ENCODE peak calls at places on chromosomes 6 and 20, in four cellular contexts. U, K, Y and A are unnamed samples.

GRCh38 chr6:149317656-149318571 is at the start of gene TAB2:
- DNase-seq in K (no peak), Y (no peak), U (no peak), A (peak; percentile 53)

GRCh38 chr6:79330723-79331122 is 96.2 kb upstream of the HMGN3 start:
- DNase-seq in Y (no peak), K (no peak), U (no peak), A (no peak)

GRCh38 chr6:45300776-45301175 is 27.4 kb upstream of the RUNX2 start:
- DNase-seq in K (no peak), Y (no peak), U (no peak), A (no peak)

GRCh38 chr6:128209771-128210170 is 308.9 kb upstream of the THEMIS start:
- DNase-seq in K (no peak), Y (peak; percentile 79), U (no peak), A (no peak)

GRCh38 chr6:150685860-150686259 is 86.2 kb downstream of the PLEKHG1 start:
- DNase-seq in Y (peak; percentile 1), K (no peak), U (peak; percentile 4), A (no peak)

GRCh38 chr6:26327450-26328264 is 37.3 kb upstream of the BTN3A2 start:
- DNase-seq in K (no peak), Y (peak; percentile 81), U (no peak), A (no peak)

GRCh38 chr6:34235605-34236422 is 859 bp upstream of the HMGA1 start:
- DNase-seq in Y (peak; percentile 92), U (peak; percentile 58), K (peak; percentile 63), A (no peak)

GRCh38 chr6:32060966-32061655 is 22.9 kb downstream of the CYP21A2 start:
- DNase-seq in K (no peak), U (no peak), Y (no peak), A (no peak)

GRCh38 chr20:14700641-14700965 is 363.2 kb upstream of the FLRT3 start:
- DNase-seq in U (no peak), Y (no peak), K (no peak), A (no peak)

GRCh38 chr6:106087548-106088325 is 1.6 kb downstream of the PRDM1 start:
- DNase-seq in U (no peak), Y (peak; percentile 87), K (peak; percentile 42), A (no peak)

GRCh38 chr6:16196260-16196914 is 42.0 kb upstream of the GMPR start:
- DNase-seq in Y (no peak), K (no peak), U (no peak), A (no peak)

GRCh38 chr20:46660487-46660886 is 9.2 kb upstream of the SLC13A3 start:
- DNase-seq in U (no peak), K (no peak), Y (no peak), A (no peak)

GRCh38 chr20:11166716-11167115 is 492.9 kb upstream of the JAG1 start:
- DNase-seq in Y (peak; percentile 30), K (no peak), U (no peak), A (no peak)

GRCh38 chr6:153309666-153310065 is 178.6 kb upstream of the RGS17 start:
- DNase-seq in U (no peak), Y (no peak), K (no peak), A (no peak)

GRCh38 chr20:32282461-32282860 is 5.0 kb downstream of the KIF3B start:
- DNase-seq in K (no peak), Y (no peak), U (no peak), A (no peak)

GRCh38 chr6:16807956-16808355 is 46.7 kb upstream of the ATXN1 start:
- DNase-seq in U (no peak), Y (no peak), K (no peak), A (no peak)

GRCh38 chr6:153392156-153392555 is 261.1 kb upstream of the RGS17 start:
- DNase-seq in U (no peak), K (no peak), Y (no peak), A (no peak)

GRCh38 chr20:41185013-41185757 is 47.8 kb downstream of the PLCG1 start:
- DNase-seq in U (no peak), Y (no peak), K (no peak), A (no peak)

GRCh38 chr20:64040231-64041039 is 4.5 kb downstream of the C20orf204 start:
- DNase-seq in K (no peak), Y (no peak), U (no peak), A (no peak)

GRCh38 chr6:100880149-100880900 is 804 bp downstream of the ASCC3 start:
- DNase-seq in K (no peak), U (no peak), Y (peak; percentile 25), A (no peak)

GRCh38 chr6:1063671-1064355 is 248.1 kb upstream of the FOXQ1 start:
- DNase-seq in K (no peak), Y (no peak), U (no peak), A (no peak)

GRCh38 chr6:45472383-45472782 is 94.6 kb upstream of the SUPT3H start:
- DNase-seq in Y (peak; percentile 51), K (no peak), U (no peak), A (peak; percentile 30)

DNA sequence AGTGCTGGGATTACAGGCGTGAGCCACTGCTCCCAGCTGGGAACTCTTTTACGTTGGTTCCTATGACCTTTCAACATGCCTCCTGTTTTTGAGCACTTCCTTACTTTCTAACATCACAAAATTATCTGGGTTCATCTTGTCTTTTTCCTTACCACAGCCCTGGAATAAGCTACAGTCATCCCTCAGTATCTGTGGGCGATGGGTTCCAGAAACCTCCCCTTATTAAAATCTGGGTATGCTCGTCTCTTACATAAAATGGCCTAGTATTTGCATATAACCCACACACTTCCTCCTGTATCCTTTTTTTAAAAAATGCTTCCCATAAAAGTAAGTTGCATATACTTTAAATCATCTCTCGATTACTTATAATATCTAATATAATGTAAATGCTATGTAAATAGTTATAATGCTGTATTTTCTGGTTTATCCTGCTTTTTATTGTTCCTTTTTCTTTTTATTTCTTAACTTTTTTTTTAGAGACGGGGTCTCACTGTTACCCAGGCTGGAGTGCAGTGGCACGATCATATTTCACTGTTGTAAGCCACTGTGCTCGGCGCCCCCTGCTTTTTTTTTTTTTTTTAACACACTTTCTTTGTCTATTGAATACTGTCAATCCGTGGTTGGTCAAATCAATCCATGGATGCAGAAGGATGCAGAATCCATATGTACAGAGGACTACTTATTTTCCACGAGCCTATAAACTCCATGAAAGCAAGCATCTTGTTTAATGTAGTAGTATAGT is 9.2 kb downstream of the RPF2 start:
- DNase-seq in Y (no peak), K (no peak), U (no peak), A (no peak)
- TF ChIP-seq POLR2A in Y (no peak), K (no peak), U (no peak), A (no peak)

GRCh38 chr20:50322703-50323131 is 132.1 kb downstream of the CEBPB start:
- DNase-seq in U (no peak), K (no peak), Y (no peak), A (no peak)

GRCh38 chr20:50323209-50323608 is 132.6 kb downstream of the CEBPB start:
- DNase-seq in K (no peak), Y (no peak), U (no peak), A (no peak)

GRCh38 chr20:50321797-50322480 is 131.3 kb downstream of the CEBPB start:
- DNase-seq in K (peak; percentile 13), U (no peak), Y (peak; percentile 72), A (no peak)

GRCh38 chr20:50320005-50320909 is 129.6 kb downstream of the CEBPB start:
- DNase-seq in K (peak; percentile 16), U (peak; percentile 53), Y (no peak), A (no peak)

GRCh38 chr20:50320910-50321796 is 130.5 kb downstream of the CEBPB start:
- DNase-seq in Y (peak; percentile 97), K (peak; percentile 87), U (peak; percentile 98), A (peak; percentile 83)
- TF ChIP-seq POLR2A in Y (peak; percentile 45), K (no peak), U (peak; percentile 64), A (peak; percentile 80)

GRCh38 chr6:130426078-130426726 is 60.4 kb downstream of the TMEM200A start:
- DNase-seq in U (no peak), Y (peak; percentile 67), K (no peak), A (no peak)
- TF ChIP-seq POLR2A in U (no peak), Y (no peak), K (no peak), A (no peak)

GRCh38 chr6:116561377-116562018 is 7.9 kb downstream of the CALHM4 start:
- DNase-seq in K (peak; percentile 80), Y (peak; percentile 75), U (peak; percentile 9), A (peak; percentile 76)

GRCh38 chr6:116556814-116557403 is 3.4 kb downstream of the CALHM4 start:
- DNase-seq in Y (no peak), K (no peak), U (no peak), A (no peak)

GRCh38 chr6:116560130-116560529 is 6.6 kb downstream of the CALHM4 start:
- DNase-seq in K (no peak), U (no peak), Y (no peak), A (no peak)

GRCh38 chr6:116556065-116556464 is 2.5 kb downstream of the CALHM4 start:
- DNase-seq in Y (peak; percentile 83), K (no peak), U (no peak), A (no peak)

DNA sequence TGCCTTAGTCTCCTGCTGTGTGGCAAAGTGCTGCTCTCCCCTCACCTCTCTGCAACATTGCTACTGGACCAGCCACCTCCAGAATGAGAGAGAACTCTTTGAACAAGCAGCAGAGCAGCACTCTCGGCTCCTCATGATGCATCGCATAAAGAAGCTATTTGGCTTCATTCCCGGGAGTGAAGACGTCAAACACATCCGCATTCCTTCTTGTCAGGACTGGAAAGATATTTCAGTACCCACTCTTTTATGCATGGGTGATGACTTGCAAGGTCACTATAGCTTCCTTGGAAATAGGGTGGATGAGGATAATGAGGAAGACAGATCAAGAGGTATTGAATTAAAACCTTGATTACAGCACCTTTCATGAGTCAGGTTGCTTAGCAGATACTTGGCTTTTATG is 4.3 kb downstream of the CALHM4 start:
- DNase-seq in Y (peak; percentile 98), K (no peak), U (peak; percentile 43), A (no peak)
- TF ChIP-seq POLR2A in Y (no peak), K (no peak), U (no peak), A (no peak)